ENCODE peak calls at places on chromosomes 3 and 15, in six cellular contexts. One of them, this sample, is unnamed.

GRCh38 chr15:69920232-69920631 is 177.5 kb downstream of the TLE3 start:
- DNase-seq in ELR: no peak
- DNase-seq in amniotic stem cell: no peak
- DNase-seq in AG08395: no peak
- DNase-seq in T-helper 1 cell: no peak
- DNase-seq in lung microvascular endothelial cell: no peak
- DNase-seq in this sample: no peak

GRCh38 chr3:50600141-50600753 is 11.3 kb downstream of the CISH start:
- DNase-seq in amniotic stem cell: no peak
- DNase-seq in lung microvascular endothelial cell: no peak
- DNase-seq in T-helper 1 cell: peak; percentile 74
- DNase-seq in AG08395: no peak
- DNase-seq in ELR: no peak
- DNase-seq in this sample: no peak

GRCh38 chr15:70517194-70517590 is 246.2 kb downstream of the UACA start:
- DNase-seq in ELR: no peak
- DNase-seq in T-helper 1 cell: no peak
- DNase-seq in amniotic stem cell: no peak
- DNase-seq in AG08395: no peak
- DNase-seq in lung microvascular endothelial cell: no peak
- DNase-seq in this sample: no peak

GRCh38 chr15:52331490-52332240 is 36.1 kb upstream of the MYO5C start:
- DNase-seq in lung microvascular endothelial cell: peak; percentile 78
- DNase-seq in AG08395: peak; percentile 58
- DNase-seq in ELR: peak; percentile 69
- DNase-seq in T-helper 1 cell: peak; percentile 92
- DNase-seq in amniotic stem cell: no peak
- DNase-seq in this sample: peak; percentile 53

GRCh38 chr3:188746291-188746783 is 425.4 kb upstream of the TPRG1 start:
- DNase-seq in ELR: no peak
- DNase-seq in lung microvascular endothelial cell: no peak
- DNase-seq in amniotic stem cell: no peak
- DNase-seq in AG08395: no peak
- DNase-seq in T-helper 1 cell: no peak
- DNase-seq in this sample: no peak

GRCh38 chr3:129313983-129314756 is 35.5 kb downstream of the HMCES start:
- DNase-seq in ELR: peak; percentile 63
- DNase-seq in lung microvascular endothelial cell: no peak
- DNase-seq in T-helper 1 cell: peak; percentile 55
- DNase-seq in AG08395: peak; percentile 60
- DNase-seq in amniotic stem cell: no peak
- DNase-seq in this sample: peak; percentile 48

GRCh38 chr3:122356402-122356801 is 26.6 kb downstream of the MIX23 start:
- DNase-seq in ELR: peak; percentile 58
- DNase-seq in AG08395: peak; percentile 12
- DNase-seq in T-helper 1 cell: peak; percentile 19
- DNase-seq in lung microvascular endothelial cell: peak; percentile 16
- DNase-seq in amniotic stem cell: no peak
- DNase-seq in this sample: peak; percentile 42

GRCh38 chr15:40367038-40367672 is 9.1 kb downstream of the DISP2 start:
- DNase-seq in ELR: no peak
- DNase-seq in AG08395: no peak
- DNase-seq in lung microvascular endothelial cell: no peak
- DNase-seq in T-helper 1 cell: no peak
- DNase-seq in amniotic stem cell: no peak
- DNase-seq in this sample: no peak

GRCh38 chr3:134709563-134710312 is 58.9 kb upstream of the KY start:
- DNase-seq in lung microvascular endothelial cell: no peak
- DNase-seq in amniotic stem cell: no peak
- DNase-seq in ELR: no peak
- DNase-seq in T-helper 1 cell: no peak
- DNase-seq in AG08395: peak; percentile 19
- DNase-seq in this sample: peak; percentile 41

GRCh38 chr3:17039579-17039978 is 154.8 kb downstream of the PLCL2 start:
- DNase-seq in AG08395: peak; percentile 85
- DNase-seq in ELR: peak; percentile 96
- DNase-seq in lung microvascular endothelial cell: peak; percentile 94
- DNase-seq in T-helper 1 cell: no peak
- DNase-seq in amniotic stem cell: peak; percentile 67
- DNase-seq in this sample: peak; percentile 82

GRCh38 chr3:137304313-137305056 is 346.7 kb downstream of the IL20RB start:
- DNase-seq in T-helper 1 cell: no peak
- DNase-seq in ELR: no peak
- DNase-seq in amniotic stem cell: no peak
- DNase-seq in lung microvascular endothelial cell: no peak
- DNase-seq in AG08395: no peak
- DNase-seq in this sample: no peak

GRCh38 chr3:142889263-142890014 is 556 bp upstream of the PCOLCE2 start:
- DNase-seq in amniotic stem cell: no peak
- DNase-seq in lung microvascular endothelial cell: no peak
- DNase-seq in ELR: no peak
- DNase-seq in AG08395: no peak
- DNase-seq in T-helper 1 cell: no peak
- DNase-seq in this sample: no peak

This sample was measured in GM03348.